ENCODE peak calls at places on chromosome 5, in seven cellular contexts. N is NB4, Q is transverse colon, E is adrenal gland, U is brain microvascular endothelial cell, B is IMR-90, P is ovary. D is an unnamed sample.

GRCh38 chr5:178278358-178279023 is 45.9 kb upstream of the PHYKPL start:
- DNase-seq in E (no peak), U (no peak), B (no peak), Q (no peak), N (no peak), P (no peak), D (no peak)

GRCh38 chr5:112614285-112614684 is 123.4 kb upstream of the APC start:
- DNase-seq in E (no peak), N (no peak), U (no peak), Q (no peak), B (no peak), P (no peak), D (no peak)

GRCh38 chr5:143968071-143968878 is 156.3 kb downstream of the HMHB1 start:
- DNase-seq in N (peak), P (no peak), B (peak), E (no peak), Q (no peak), U (peak), D (no peak)

GRCh38 chr5:180553530-180553929 is 37.8 kb downstream of the SCGB3A1 start:
- DNase-seq in P (no peak), B (no peak), N (no peak), Q (no peak), U (no peak), E (no peak), D (no peak)

GRCh38 chr5:147902606-147903115 is 3.7 kb downstream of the C5orf46 start:
- DNase-seq in E (no peak), P (no peak), Q (no peak), U (no peak), N (no peak), B (peak), D (no peak)

GRCh38 chr5:161096006-161096405 is 244.0 kb upstream of the ATP10B start:
- DNase-seq in N (no peak), U (no peak), E (no peak), Q (no peak), P (no peak), B (no peak), D (no peak)

GRCh38 chr5:111013011-111013410 is 58.5 kb upstream of the TSLP start:
- DNase-seq in N (no peak), U (peak), B (peak), P (no peak), E (no peak), Q (no peak), D (no peak)

GRCh38 chr5:55191165-55191564 is 18.2 kb upstream of the CDC20B start:
- DNase-seq in U (no peak), Q (no peak), E (no peak), P (no peak), B (no peak), N (peak), D (no peak)

DNA sequence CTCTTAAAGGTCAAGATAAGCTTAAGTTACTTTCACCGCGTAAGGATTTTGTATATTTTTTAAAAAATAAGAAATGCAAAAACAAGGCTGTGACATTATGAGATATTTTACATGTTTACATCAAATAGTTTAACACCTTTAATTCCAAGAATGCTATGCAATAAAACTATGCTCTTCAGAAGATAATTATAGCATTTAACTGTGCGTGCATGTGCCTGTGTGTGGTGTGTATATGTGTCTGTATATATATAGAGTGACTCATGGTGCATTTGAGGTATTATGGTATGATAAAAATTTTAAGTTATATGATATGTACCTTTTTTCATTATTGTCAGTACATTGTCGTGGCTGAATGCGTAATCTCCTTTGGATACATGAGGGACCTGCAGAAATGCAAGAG is 539.3 kb downstream of the PDE4D start:
- DNase-seq in U (no peak), P (no peak), E (no peak), B (peak), N (no peak), Q (no peak), D (no peak)
- H3K4me3 ChIP-seq in U (no peak), P (no peak), E (no peak), B (no peak), N (no peak), Q (no peak), D (no peak)

DNA sequence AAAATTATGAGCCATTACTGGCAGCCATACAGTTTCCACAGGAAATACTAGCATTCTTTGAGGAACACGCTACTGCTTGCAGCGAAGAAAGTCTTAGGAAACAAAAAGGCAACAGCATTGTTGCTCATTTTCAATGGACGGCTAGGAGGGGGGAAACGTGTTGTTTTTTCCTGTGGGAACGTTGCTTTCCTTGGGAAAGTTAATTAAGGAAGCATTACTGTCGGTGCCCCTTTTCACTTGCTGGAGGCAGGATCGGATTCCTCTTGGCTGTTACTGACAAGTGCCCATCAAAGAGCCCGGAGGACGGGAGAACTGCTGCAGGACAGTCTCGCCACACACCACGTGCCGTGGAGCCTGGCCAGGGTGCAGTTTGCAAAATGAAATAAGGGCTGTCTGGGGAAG is 965 bp downstream of the SNCAIP start:
- DNase-seq in E (no peak), U (peak), P (peak), N (no peak), B (peak), Q (no peak), D (peak)
- H3K4me3 ChIP-seq in E (no peak), U (peak), P (peak), N (no peak), B (peak), Q (no peak), D (peak)

GRCh38 chr5:88667187-88668141 is 215.5 kb downstream of the MEF2C start:
- DNase-seq in Q (no peak), P (no peak), B (no peak), E (no peak), U (no peak), N (peak), D (no peak)
- H3K4me3 ChIP-seq in Q (no peak), P (peak), B (peak), E (no peak), U (peak), N (peak), D (peak)

DNA sequence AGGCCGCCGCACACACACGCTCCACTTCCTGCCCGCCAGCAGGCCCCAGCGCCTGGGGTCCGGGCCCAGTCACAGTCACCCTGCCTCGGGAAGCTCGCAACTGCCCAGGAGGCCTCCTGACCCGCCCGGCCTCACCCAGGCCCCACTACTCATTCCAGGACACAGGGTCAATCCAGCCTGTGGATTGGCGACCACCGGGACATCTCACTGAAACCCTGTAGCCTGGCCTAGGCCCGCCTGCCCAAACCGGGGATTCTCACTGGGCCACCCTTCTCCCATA is 2.7 kb upstream of the IRX4 start:
- DNase-seq in U (no peak), N (no peak), P (no peak), Q (no peak), B (no peak), E (no peak), D (no peak)
- H3K4me3 ChIP-seq in U (no peak), N (no peak), P (no peak), Q (no peak), B (no peak), E (no peak), D (no peak)

GRCh38 chr5:159913048-159913447 is 3.2 kb upstream of the ADRA1B start:
- DNase-seq in E (peak), Q (no peak), N (peak), B (peak), P (no peak), U (peak), D (no peak)

GRCh38 chr5:159913481-159913880 is 2.8 kb upstream of the ADRA1B start:
- DNase-seq in U (peak), E (no peak), Q (no peak), N (no peak), P (no peak), B (peak), D (no peak)

GRCh38 chr5:159915913-159916840 is at the start of gene ADRA1B:
- DNase-seq in N (peak), U (peak), Q (peak), B (peak), P (peak), E (peak), D (no peak)

GRCh38 chr5:159917919-159918487 is 1.7 kb downstream of the ADRA1B start:
- DNase-seq in B (no peak), Q (no peak), U (no peak), P (no peak), E (no peak), N (no peak), D (no peak)

DNA sequence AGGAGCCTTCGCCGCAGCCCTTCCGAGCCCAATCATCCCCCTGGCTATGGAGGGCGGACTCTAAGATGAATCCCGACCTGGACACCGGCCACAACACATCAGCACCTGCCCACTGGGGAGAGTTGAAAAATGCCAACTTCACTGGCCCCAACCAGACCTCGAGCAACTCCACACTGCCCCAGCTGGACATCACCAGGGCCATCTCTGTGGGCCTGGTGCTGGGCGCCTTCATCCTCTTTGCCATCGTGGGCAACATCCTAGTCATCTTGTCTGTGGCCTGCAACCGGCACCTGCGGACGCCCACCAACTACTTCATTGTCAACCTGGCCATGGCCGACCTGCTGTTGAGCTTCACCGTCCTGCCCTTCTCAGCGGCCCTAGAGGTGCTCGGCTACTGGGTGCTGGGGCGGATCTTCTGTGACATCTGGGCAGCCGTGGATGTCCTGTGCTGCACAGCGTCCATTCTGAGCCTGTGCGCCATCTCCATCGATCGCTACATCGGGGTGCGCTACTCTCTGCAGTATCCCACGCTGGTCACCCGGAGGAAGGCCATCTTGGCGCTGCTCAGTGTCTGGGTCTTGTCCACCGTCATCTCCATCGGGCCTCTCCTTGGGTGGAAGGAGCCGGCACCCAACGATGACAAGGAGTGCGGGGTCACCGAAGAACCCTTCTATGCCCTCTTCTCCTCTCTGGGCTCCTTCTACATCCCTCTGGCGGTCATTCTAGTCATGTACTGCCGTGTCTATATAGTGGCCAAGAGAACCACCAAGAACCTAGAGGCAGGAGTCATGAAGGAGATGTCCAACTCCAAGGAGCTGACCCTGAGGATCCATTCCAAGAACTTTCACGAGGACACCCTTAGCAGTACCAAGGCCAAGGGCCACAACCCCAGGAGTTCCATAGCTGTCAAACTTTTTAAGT is 819 bp downstream of the ADRA1B start:
- DNase-seq in P (no peak), E (no peak), Q (no peak), N (no peak), U (no peak), B (no peak), D (no peak)
- H3K4me3 ChIP-seq in P (peak), E (no peak), Q (no peak), N (no peak), U (peak), B (peak), D (peak)

GRCh38 chr5:126982195-126982594 is 48.2 kb downstream of the MARCHF3 start:
- DNase-seq in U (no peak), Q (no peak), P (no peak), B (no peak), N (no peak), E (no peak), D (no peak)
- H3K4me3 ChIP-seq in U (no peak), Q (no peak), P (no peak), B (no peak), N (no peak), E (no peak), D (no peak)

GRCh38 chr5:139565411-139566305 is 4.5 kb downstream of the UBE2D2 start:
- DNase-seq in U (no peak), P (no peak), E (no peak), Q (peak), N (peak), B (peak), D (no peak)
- H3K4me3 ChIP-seq in U (no peak), P (no peak), E (no peak), Q (no peak), N (peak), B (no peak), D (peak)

GRCh38 chr5:116563909-116564308 is 10.7 kb downstream of the SEMA6A start:
- DNase-seq in N (no peak), Q (no peak), P (no peak), B (no peak), U (no peak), E (no peak), D (no peak)
- H3K4me3 ChIP-seq in N (no peak), Q (no peak), P (no peak), B (no peak), U (no peak), E (no peak), D (no peak)

GRCh38 chr5:141880961-141881801 is 3.0 kb upstream of the PCDH1 start:
- DNase-seq in E (no peak), Q (no peak), N (no peak), U (no peak), P (peak), B (no peak), D (no peak)

GRCh38 chr5:141882594-141883183 is 4.5 kb upstream of the PCDH1 start:
- DNase-seq in Q (peak), U (no peak), P (no peak), N (no peak), B (no peak), E (peak), D (no peak)

GRCh38 chr5:141881886-141882285 is 3.7 kb upstream of the PCDH1 start:
- DNase-seq in B (no peak), Q (no peak), E (no peak), P (no peak), N (no peak), U (no peak), D (no peak)

GRCh38 chr5:141883948-141884318 is 5.7 kb upstream of the PCDH1 start:
- DNase-seq in E (no peak), Q (no peak), B (no peak), N (no peak), U (no peak), P (no peak), D (no peak)

DNA sequence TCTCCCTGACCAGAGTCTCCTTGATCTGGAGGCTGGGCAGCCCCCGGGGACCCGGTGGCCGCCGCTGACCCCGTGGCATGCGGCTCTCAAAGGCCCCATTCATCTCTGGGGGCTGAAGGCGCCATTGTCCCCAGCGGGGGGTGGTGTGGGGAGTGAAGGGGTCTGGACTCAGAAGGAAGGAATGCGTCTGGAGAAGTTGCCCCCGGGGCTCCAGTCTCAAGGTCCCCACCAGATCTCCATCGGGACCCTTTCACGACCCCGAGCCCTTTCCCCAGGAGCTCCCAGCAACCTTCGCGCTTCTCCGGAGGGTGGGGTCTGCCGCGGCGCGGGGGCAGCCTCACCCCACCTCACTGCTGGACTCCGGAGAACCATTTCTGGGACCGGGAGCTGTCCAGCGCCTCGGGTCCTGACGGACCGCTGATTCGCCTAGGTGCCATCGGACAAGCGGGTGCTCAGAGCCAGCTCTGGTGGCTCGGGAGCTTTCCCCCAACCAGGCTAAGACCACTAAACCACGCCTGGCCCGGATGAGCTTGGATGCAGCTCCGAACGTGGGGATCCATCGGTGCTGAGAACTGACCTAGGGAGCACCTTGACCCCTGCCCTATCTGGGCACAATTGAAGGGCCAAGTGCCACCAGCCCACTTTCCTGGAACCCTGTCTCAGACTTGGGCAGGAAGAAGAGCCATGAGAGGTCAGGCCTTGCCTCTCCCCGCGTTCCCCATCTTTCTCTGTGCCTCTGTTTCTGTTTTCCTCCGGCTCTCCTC is 5.2 kb upstream of the PCDH1 start:
- DNase-seq in U (no peak), N (no peak), P (peak), E (no peak), Q (no peak), B (peak), D (no peak)
- H3K4me3 ChIP-seq in U (no peak), N (no peak), P (no peak), E (no peak), Q (no peak), B (no peak), D (no peak)

DNA sequence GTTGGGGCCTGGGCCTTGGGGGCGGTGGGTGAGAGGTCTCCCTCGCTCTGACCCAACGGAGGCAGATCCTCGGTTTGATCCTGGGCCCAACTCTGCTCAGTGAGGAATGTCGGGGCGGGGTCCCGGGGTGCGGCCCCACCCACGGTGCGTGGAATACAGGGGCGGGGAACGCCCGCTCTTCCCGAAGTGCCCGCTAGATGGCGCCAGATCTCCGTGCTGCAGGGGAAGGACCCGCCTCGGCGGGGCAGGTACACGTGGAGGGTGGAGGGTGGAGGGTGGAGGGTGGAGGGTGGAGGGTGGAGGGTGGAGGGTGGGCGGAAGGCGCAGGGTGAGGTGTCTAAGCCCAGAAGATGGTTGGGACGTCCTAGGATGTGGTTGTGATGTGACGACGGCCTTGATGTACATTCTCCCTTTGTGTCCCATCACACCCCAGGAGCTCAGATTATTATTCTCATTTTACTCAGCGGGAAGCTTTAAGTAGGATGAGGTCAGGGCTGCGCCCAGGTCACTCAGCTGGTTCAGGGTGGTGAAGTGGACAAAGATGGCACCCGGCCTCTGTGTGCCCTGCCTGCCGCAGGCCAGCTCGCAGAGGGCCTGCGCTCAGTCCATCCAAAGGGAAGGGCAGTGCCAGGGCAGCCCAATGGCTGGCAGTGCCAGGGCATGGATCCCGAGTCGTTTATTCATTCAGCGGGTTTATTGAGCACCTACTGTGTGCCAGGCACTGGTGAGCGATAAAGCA is 9.4 kb upstream of the RPS14 start:
- DNase-seq in E (peak), N (peak), Q (peak), B (peak), U (peak), P (peak), D (no peak)
- H3K4me3 ChIP-seq in E (no peak), N (no peak), Q (no peak), B (no peak), U (peak), P (no peak), D (peak)